ENCODE peak calls at places on chromosomes 11 and 22, in nine cellular contexts. I is PC-3, X is GM23248, R is MM.1S, C is HCT116, W is OCI-LY7, G is hepatocyte, N is neural progenitor cell, L is SK-N-SH. Y is an unnamed sample.

GRCh38 chr22:22422629-22423112 is 85.9 kb downstream of the ZNF280B start:
- DNase-seq in I (peak), X (peak), R (peak), C (peak), W (peak), G (peak), N (peak), L (peak), Y (peak)

GRCh38 chr22:36738416-36739020 is 35.0 kb upstream of the CACNG2 start:
- DNase-seq in I (no peak), X (no peak), R (no peak), C (no peak), W (no peak), G (no peak), N (no peak), L (no peak), Y (no peak)

GRCh38 chr11:19648321-19648720 is 64.3 kb upstream of the NAV2 start:
- DNase-seq in I (no peak), X (no peak), R (no peak), C (no peak), W (no peak), G (no peak), N (no peak), L (no peak), Y (no peak)

GRCh38 chr11:69009441-69010211 is 3.4 kb downstream of the MRGPRF start:
- DNase-seq in I (no peak), X (peak), R (no peak), C (no peak), W (no peak), G (peak), N (no peak), L (peak), Y (no peak)

GRCh38 chr11:10579700-10580099 is 11.2 kb upstream of the LYVE1 start:
- DNase-seq in I (no peak), X (no peak), R (no peak), C (no peak), W (no peak), G (no peak), N (no peak), L (no peak), Y (no peak)

GRCh38 chr11:128448487-128448886 is 138.9 kb downstream of the ETS1 start:
- DNase-seq in I (peak), X (peak), R (no peak), C (peak), W (no peak), G (peak), N (no peak), L (no peak), Y (peak)

GRCh38 chr22:19986410-19987341 is 29.9 kb downstream of the ARVCF start:
- DNase-seq in I (peak), X (peak), R (peak), C (no peak), W (peak), G (peak), N (peak), L (peak), Y (peak)

GRCh38 chr11:57277845-57278720 is 41.0 kb upstream of the APLNR start:
- DNase-seq in I (peak), X (peak), R (no peak), C (peak), W (peak), G (peak), N (peak), L (peak), Y (peak)

GRCh38 chr11:125117429-125117828 is 6.0 kb upstream of the TMEM218 start:
- DNase-seq in I (no peak), X (no peak), R (no peak), C (no peak), W (no peak), G (no peak), N (peak), L (no peak), Y (no peak)

GRCh38 chr11:102007567-102008437 is 39.4 kb upstream of the CFAP300 start:
- DNase-seq in I (peak), X (peak), R (peak), C (peak), W (peak), G (peak), N (peak), L (peak), Y (peak)

GRCh38 chr11:6404341-6405038 is 14.2 kb downstream of the SMPD1 start:
- DNase-seq in I (no peak), X (peak), R (no peak), C (no peak), W (no peak), G (no peak), N (peak), L (no peak), Y (no peak)

GRCh38 chr22:41532908-41533825 is 11.1 kb downstream of the POLR3H start:
- DNase-seq in I (peak), X (peak), R (peak), C (no peak), W (peak), G (peak), N (peak), L (peak), Y (peak)

GRCh38 chr11:14422052-14422813 is 63.2 kb upstream of the RRAS2 start:
- DNase-seq in I (peak), X (peak), R (no peak), C (peak), W (no peak), G (peak), N (peak), L (peak), Y (peak)
- TF ChIP-seq EZH2phosphoT487 in I (peak), X (no peak), R (no peak), C (no peak), W (no peak), G (no peak), N (no peak), L (no peak), Y (no peak)

GRCh38 chr11:94973099-94973968 is at the start of the genes CWC15 and KDM4D:
- DNase-seq in I (peak), X (peak), R (peak), C (peak), W (peak), G (peak), N (peak), L (peak), Y (peak)

GRCh38 chr11:94964934-94965333 is 8.4 kb downstream of the CWC15 start:
- DNase-seq in I (no peak), X (no peak), R (no peak), C (no peak), W (no peak), G (no peak), N (no peak), L (no peak), Y (no peak)

GRCh38 chr11:94974178-94974577 is 669 bp downstream of the KDM4D start:
- DNase-seq in I (no peak), X (peak), R (no peak), C (no peak), W (no peak), G (no peak), N (no peak), L (no peak), Y (no peak)

DNA sequence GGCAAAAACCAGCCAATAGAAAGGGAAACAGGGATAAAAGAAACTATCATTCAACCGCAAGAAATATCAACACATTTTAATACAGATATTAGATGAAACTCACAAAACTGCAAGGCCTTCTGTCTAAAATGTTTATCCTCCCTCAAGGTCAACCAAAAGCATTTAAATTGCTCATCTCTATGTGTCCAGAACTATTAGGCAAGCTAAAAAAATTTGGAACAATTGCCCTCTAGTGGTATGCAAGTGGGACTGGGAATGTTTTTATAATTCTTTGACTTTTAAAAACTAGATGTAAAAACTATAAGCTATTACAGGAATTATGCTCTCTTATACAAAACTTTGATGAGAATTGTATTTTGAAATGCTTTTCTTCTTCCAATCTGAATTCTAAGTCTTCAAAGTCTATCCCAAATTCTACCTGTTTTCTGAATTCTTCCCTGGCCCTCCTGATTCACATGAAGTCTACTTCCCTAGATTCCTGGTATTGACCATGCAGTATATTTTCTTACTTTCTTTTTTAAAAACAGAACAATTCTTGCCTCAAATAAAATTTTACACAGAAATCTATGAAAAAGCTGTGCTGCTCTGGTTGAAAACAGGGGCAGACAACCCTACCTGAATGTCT is 4.9 kb downstream of the CWC15 start:
- DNase-seq in I (peak), X (peak), R (peak), C (no peak), W (peak), G (peak), N (no peak), L (peak), Y (peak)
- TF ChIP-seq EZH2phosphoT487 in I (no peak), X (no peak), R (no peak), C (no peak), W (no peak), G (no peak), N (no peak), L (no peak), Y (no peak)

DNA sequence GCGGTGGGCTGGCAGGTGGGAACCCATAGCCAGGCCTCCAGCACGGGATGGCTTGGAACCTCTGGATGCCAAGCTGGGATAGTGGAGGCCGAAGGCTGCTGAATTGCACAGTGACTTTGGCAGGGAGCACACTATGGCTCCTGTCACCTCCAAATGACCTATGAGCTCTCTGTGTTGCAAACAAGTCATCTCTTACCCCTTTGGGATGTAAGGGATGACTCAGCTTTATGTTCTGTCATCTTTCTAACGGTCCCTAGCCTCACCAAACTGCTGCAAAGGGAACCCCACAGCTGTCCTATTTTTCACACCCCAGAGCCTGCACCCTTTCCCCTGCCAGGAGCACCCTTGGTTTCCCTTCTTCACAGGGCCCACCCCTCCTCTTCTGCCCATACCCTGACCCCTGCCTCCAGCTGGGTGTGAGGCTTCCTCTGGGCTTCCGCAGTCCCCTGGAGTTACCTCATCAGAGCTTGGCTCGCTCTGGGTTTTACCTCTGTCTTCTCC is 2.6 kb upstream of the SCUBE1 start:
- DNase-seq in I (no peak), X (peak), R (no peak), C (no peak), W (no peak), G (no peak), N (no peak), L (no peak), Y (no peak)
- TF ChIP-seq EZH2phosphoT487 in I (no peak), X (no peak), R (no peak), C (no peak), W (no peak), G (no peak), N (no peak), L (no peak), Y (no peak)

GRCh38 chr22:28742562-28742962 is 723 bp downstream of the HSCB start:
- DNase-seq in I (no peak), X (no peak), R (no peak), C (no peak), W (no peak), G (no peak), N (no peak), L (no peak), Y (no peak)
- TF ChIP-seq EZH2phosphoT487 in I (no peak), X (no peak), R (no peak), C (no peak), W (no peak), G (no peak), N (no peak), L (no peak), Y (no peak)

DNA sequence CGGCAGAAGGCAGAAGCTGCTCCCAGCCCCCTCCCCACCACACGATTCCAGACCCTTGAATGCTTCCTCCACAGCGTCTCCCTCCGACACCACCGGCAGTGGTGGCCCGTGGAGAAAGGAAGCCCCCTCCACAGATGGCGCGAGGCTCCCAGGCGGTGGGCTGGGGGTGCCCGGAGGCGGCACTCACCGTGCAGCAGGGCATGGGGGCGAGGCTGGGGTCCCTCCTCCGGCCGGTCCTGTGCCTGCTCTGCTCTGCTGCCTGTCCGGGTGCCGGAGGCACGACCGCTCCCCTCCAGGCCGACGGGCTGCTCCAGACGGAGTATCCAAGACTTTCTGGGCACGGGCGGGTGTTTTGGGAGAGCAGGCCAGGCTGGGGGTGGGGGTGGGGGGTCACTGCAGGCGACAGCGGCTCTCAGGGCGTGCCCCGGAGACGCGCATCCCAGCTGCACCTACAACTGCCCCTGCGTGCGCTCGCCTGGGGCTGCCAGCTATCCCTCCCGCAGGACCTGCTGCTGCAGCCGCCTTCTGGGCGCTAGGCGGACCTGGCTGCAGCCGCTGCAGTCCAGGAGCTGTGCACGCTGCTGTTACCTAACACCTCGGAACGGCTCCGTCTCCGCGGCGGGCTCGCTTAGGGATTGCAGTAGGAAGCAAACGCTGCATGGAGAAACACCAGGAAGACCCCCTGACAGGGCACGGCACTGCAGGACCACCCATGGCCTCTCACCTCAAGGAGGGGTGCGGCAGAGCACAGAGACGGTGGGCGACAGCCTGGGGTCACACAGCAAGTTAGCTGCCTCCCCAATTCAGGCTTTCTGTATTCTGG is 15.2 kb downstream of the MRGPRG start:
- DNase-seq in I (peak), X (peak), R (no peak), C (no peak), W (no peak), G (peak), N (peak), L (peak), Y (peak)
- TF ChIP-seq EZH2phosphoT487 in I (no peak), X (no peak), R (no peak), C (no peak), W (no peak), G (peak), N (no peak), L (no peak), Y (no peak)

GRCh38 chr11:79173615-79174014 is 267.2 kb downstream of the TENM4 start:
- DNase-seq in I (peak), X (peak), R (no peak), C (no peak), W (no peak), G (peak), N (no peak), L (no peak), Y (peak)
- TF ChIP-seq EZH2phosphoT487 in I (no peak), X (no peak), R (no peak), C (no peak), W (no peak), G (no peak), N (no peak), L (no peak), Y (no peak)

DNA sequence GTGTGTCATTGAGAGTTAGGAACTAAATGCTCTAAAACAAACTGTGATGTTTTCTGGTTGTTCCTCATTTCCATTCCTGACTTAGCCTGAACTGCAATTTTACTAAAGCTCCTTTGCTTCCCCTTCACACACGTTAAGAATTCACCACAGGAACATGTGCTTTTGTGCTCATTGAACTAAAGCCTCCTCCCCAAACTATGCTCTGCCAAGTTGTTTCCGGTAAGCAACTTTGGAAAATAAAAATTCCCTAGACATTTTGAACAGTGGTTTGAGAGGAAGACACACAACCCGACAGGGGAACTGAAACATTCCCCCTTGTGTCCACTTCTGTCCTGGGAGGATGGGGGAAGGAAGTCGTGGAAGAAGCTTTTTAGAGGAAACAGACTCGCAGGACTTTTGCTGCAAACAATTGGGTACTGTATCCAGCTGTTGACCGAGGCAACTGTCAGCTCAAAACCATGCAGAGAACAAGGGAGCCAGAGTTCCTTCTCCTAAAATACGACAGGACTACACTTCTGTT is 66.9 kb downstream of the GAB2 start:
- DNase-seq in I (no peak), X (peak), R (no peak), C (no peak), W (peak), G (no peak), N (peak), L (no peak), Y (no peak)
- TF ChIP-seq EZH2phosphoT487 in I (no peak), X (no peak), R (no peak), C (no peak), W (no peak), G (no peak), N (no peak), L (no peak), Y (no peak)

GRCh38 chr11:62689421-62690183 is at the start of gene LRRN4CL:
- DNase-seq in I (no peak), X (peak), R (no peak), C (no peak), W (no peak), G (peak), N (no peak), L (peak), Y (no peak)
- TF ChIP-seq EZH2phosphoT487 in I (no peak), X (no peak), R (no peak), C (no peak), W (no peak), G (no peak), N (no peak), L (no peak), Y (no peak)

DNA sequence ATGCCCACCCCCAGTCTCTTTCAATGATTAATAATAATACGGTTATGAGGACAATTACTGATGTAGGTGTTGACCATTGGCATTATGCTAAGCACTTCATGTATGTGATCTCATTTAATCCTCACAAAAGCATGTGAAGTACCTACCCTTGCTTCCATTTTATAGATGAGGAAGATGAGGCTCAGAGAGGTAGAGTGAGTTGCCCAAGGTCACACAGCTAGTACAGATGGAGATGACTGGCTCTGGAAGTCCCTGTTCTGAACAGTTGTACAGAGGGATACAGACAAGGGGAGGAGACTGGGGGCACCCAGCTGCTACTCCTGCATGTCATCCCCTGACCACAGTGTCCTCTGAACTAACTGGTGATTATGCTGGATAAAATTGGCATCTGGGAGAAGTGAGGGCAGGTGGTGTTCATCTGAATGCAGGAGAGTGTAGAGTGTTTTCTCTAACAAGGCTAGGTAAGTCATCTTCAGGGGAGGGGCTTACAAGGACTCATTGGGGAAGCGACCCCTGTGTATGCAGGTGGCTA is 43.2 kb downstream of the KIAA1671 start:
- DNase-seq in I (no peak), X (no peak), R (no peak), C (no peak), W (no peak), G (no peak), N (no peak), L (no peak), Y (no peak)
- TF ChIP-seq EZH2phosphoT487 in I (no peak), X (no peak), R (no peak), C (no peak), W (no peak), G (no peak), N (no peak), L (no peak), Y (no peak)